ENCODE peak calls at places on chromosomes 6 and 20, in five cellular contexts. M is suprapubic skin, K is transverse colon, S is tibial nerve, B is OCI-LY7. U is an unnamed sample.

GRCh38 chr6:42453649-42454427 is 2.1 kb upstream of the TRERF1 start:
- DNase-seq in B (no peak), S (peak), K (peak), M (peak), U (peak)

GRCh38 chr20:34922654-34923381 is 32.8 kb downstream of the GSS start:
- DNase-seq in K (no peak), B (no peak), M (no peak), S (peak), U (no peak)

GRCh38 chr20:46809961-46810360 is 84.7 kb upstream of the EYA2 start:
- DNase-seq in S (no peak), M (no peak), K (no peak), B (no peak), U (no peak)

GRCh38 chr6:36241728-36242127 is 28.1 kb upstream of the PNPLA1 start:
- DNase-seq in B (peak), S (no peak), K (no peak), M (no peak), U (no peak)

GRCh38 chr6:165082631-165083030 is 226.8 kb downstream of the C6orf118 start:
- DNase-seq in M (no peak), B (no peak), S (no peak), K (no peak), U (no peak)

GRCh38 chr6:34517461-34517868 is 38.7 kb downstream of the SPDEF start:
- DNase-seq in K (no peak), S (no peak), M (peak), B (no peak), U (no peak)

GRCh38 chr6:138601128-138601527 is 101.8 kb upstream of the NHSL1 start:
- DNase-seq in M (no peak), B (no peak), K (no peak), S (peak), U (no peak)

GRCh38 chr20:9928955-9929354 is 90.1 kb upstream of the PAK5 start:
- DNase-seq in M (no peak), B (no peak), S (no peak), K (no peak), U (no peak)

GRCh38 chr20:59992531-59992930 is 34.3 kb downstream of the CDH26 start:
- DNase-seq in K (no peak), S (no peak), M (no peak), B (no peak), U (no peak)

GRCh38 chr20:20549699-20550098 is 162.7 kb downstream of the RALGAPA2 start:
- DNase-seq in M (no peak), B (no peak), K (no peak), S (no peak), U (no peak)

GRCh38 chr20:46640536-46641311 is 10.5 kb downstream of the SLC13A3 start:
- DNase-seq in B (no peak), S (no peak), K (no peak), M (no peak), U (peak)

GRCh38 chr6:87654117-87654516 is 47.9 kb downstream of the AKIRIN2 start:
- DNase-seq in S (no peak), M (no peak), B (no peak), K (no peak), U (no peak)

GRCh38 chr20:35963878-35964277 is 4.5 kb upstream of the CNBD2 start:
- DNase-seq in K (peak), B (no peak), M (no peak), S (no peak), U (no peak)

GRCh38 chr20:34129518-34130162 is 17.6 kb upstream of the EIF2S2 start:
- DNase-seq in K (peak), S (peak), M (no peak), B (peak), U (no peak)

GRCh38 chr6:6916598-6916997 is 191.2 kb upstream of the RREB1 start:
- DNase-seq in S (no peak), B (no peak), M (no peak), K (no peak), U (no peak)

GRCh38 chr20:63350597-63351379 is 10.4 kb downstream of the CHRNA4 start:
- DNase-seq in K (no peak), M (no peak), B (no peak), S (no peak), U (no peak)

GRCh38 chr6:83862776-83863471 is 3.4 kb downstream of the CYB5R4 start:
- DNase-seq in S (no peak), B (peak), M (no peak), K (no peak), U (no peak)

GRCh38 chr6:56359201-56359899 is 112.0 kb upstream of the COL21A1 start:
- DNase-seq in B (peak), M (peak), K (peak), S (peak), U (no peak)

GRCh38 chr6:33383427-33384185 is 8.0 kb upstream of the KIFC1 start:
- DNase-seq in M (no peak), S (no peak), K (no peak), B (no peak), U (no peak)
- TF ChIP-seq CTCF in M (no peak), S (no peak), K (no peak), B (no peak), U (no peak)

GRCh38 chr6:160167547-160168391 is 46.2 kb downstream of the SLC22A1 start:
- DNase-seq in B (no peak), S (no peak), M (no peak), K (peak), U (no peak)
- TF ChIP-seq CTCF in B (no peak), S (no peak), M (no peak), K (peak), U (no peak)

GRCh38 chr20:4722993-4723392 is 1.3 kb downstream of the PRND start:
- DNase-seq in B (no peak), M (no peak), K (no peak), S (no peak), U (no peak)
- TF ChIP-seq CTCF in B (no peak), M (no peak), K (no peak), S (no peak), U (no peak)

DNA sequence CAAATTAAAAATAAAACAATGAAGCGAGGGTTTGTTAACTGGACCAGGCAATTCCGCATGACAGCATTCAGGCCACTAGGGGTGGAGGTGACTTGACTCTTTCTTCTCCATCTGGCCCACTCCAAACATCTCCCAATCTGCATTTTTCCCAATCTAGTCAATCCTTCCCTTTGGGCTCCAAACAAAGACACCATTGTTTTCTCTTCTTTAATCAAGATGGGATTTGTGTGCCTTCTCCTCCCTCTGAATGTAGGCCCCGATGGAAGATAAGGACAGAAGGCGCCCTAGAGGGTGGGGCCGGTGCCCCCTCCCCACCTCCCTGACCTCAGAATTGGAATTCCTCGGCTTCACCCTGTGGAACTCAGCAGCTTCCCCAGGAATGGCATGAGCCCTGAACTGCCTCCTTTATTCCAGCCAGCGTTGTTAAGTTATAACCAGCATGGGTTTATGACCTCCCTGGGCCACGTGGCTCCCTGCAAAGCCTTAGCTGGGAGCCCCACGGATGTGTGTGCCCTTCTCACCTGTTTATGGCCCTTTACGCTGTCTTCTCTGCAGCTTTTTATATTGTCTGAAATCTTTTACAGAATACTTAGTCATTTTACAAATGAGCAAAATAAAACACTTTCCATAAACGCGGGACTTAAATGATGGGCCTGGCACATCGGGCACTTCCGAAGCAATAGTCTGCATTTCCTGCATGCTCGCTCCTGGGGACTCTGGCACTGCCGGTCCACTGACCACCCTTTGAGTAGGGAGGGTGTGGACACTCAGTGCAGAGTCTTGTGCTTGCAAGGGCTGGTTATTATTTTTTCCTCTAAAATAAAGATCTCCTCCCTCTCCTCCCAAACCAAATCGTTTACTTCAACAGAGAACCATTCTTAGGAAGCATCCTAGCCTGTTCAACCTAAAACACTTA is 24.5 kb downstream of the OVOL2 start:
- DNase-seq in K (peak), B (no peak), M (no peak), S (no peak), U (no peak)
- TF ChIP-seq CTCF in K (peak), B (no peak), M (no peak), S (no peak), U (no peak)

GRCh38 chr6:701696-702479 is 8.9 kb upstream of the EXOC2 start:
- DNase-seq in B (peak), S (no peak), K (no peak), M (no peak), U (no peak)
- TF ChIP-seq CTCF in B (peak), S (no peak), K (no peak), M (no peak), U (no peak)

DNA sequence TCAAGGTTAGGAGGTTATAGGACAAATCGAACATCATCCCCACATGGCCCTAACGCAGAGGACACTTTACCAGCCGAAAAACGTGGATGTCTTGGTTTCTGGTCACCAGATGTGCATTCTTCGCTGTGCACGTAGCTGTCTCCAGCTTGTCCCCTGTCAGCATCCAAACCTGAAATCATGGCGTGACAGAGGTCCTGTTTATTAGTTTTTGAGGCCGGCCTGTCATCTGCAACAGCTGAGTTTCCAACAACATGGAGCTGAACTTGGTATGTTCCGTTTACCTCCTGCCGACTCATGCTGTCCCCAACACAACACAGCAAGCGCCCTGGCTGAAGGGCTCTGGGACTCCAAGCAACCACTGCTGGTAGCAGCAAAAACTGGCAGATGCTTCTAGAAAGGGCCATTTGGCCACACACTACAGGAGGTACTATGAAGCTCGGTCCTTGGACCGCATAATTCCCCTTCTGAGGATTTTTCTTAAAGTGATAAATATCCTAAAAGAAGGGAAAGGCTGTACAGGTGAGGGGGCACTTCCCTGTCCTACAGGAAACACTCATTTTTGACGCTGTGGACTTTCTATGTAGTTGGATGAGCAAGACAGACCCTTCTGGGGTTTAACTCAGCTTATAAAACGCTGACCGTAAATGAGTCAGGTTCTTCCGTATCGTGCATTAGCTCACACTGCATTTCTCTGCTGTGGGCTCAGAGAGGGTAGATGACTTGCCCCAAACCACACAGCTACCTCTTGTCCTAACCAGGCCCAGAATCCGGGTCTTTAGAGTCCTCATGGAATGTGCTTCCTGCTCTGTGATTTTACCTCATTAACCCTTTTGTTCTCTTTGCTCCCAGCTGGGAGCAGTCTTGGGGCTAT is 79.7 kb upstream of the NFATC2 start:
- DNase-seq in M (no peak), K (no peak), B (no peak), S (no peak), U (no peak)
- TF ChIP-seq CTCF in M (no peak), K (no peak), B (no peak), S (no peak), U (no peak)

GRCh38 chr6:91340998-91341397 is 754.1 kb upstream of the MAP3K7 start:
- DNase-seq in K (no peak), B (no peak), M (no peak), S (no peak), U (no peak)

GRCh38 chr6:91341473-91341872 is 754.6 kb upstream of the MAP3K7 start:
- DNase-seq in K (no peak), B (no peak), M (no peak), S (no peak), U (no peak)

DNA sequence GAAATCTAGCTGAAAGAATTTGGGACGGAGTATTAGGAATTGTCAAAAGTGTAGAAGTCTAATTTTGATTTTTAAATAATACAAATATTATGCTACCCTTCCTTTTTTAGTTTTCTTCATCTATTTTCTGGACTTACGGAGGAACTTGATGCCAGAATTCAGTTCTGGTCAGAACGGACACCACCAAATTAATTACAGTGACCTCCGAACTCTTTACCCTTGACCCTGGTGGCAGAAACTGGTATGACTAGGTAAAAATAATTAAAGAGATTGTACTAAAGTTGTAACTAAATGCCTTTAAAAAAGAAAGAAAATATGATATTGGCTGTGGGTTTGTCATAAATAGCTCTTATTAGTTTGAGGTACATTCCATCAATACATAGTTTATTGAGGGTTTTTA is 751.1 kb upstream of the MAP3K7 start:
- DNase-seq in B (no peak), M (no peak), S (no peak), K (no peak), U (no peak)
- TF ChIP-seq CTCF in B (peak), M (no peak), S (no peak), K (peak), U (peak)

DNA sequence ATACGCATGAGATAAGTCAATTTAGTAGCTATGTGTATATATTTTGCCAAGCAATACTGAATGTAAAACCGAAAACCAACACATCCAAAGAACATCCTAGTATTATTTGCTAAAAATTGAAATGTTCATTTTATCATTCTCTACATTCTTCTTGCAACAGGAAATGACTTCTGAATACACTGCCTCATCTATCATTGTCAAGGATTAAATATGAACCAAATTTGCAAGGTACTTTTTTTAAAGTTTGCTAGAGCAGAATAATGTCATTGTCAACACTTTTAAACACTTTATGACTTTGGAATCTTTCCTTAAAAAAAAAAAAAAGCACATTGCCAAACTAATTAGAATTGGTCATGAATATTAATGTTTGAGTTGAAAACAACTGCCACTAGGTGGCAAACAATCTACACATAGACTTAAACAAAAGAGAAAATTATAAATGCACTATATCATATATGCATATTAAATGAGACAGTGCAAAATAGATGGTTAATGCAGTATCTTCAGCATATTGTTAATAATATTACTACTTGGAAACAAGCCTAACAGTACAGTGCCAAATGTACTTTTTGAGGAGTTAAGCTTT is 32.5 kb upstream of the TMEM244 start:
- DNase-seq in K (no peak), B (peak), M (no peak), S (no peak), U (no peak)
- TF ChIP-seq CTCF in K (peak), B (peak), M (peak), S (peak), U (peak)

DNA sequence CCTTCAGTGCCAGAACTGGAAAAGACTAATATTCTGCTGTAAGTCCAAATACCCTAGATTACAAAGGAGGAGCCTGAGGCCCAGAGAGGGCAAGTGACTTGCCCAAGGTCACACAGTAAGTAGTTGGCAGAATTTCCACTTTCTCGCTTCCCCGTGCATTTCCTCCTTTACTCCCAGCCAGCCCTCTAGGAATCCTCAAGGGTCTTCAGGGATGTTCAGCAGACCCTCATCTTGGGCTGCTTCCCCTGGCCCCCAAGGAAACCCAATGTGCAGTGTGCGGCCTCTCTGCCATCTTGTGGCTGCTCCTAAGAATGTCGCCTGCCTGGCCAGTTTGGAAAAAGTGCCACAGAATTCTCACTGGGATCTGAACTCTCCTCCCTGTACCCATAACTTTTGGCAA is 217.7 kb upstream of the LRFN2 start:
- DNase-seq in S (no peak), M (no peak), K (no peak), B (peak), U (no peak)
- TF ChIP-seq CTCF in S (no peak), M (no peak), K (peak), B (peak), U (peak)

U was measured in osteocyte.